ENCODE peak calls at places on chromosomes 12 and 14, in six cellular contexts. U, M, L, H, G and A are unnamed samples.

GRCh38 chr12:12499909-12500604 is 62.6 kb downstream of the DUSP16 start:
- DNase-seq in H (no peak), G (no peak), M (no peak), U (no peak), L (no peak), A (no peak)

GRCh38 chr14:100504372-100505078 is 82.7 kb downstream of the BEGAIN start:
- DNase-seq in G (no peak), M (no peak), L (no peak), H (no peak), U (no peak), A (no peak)

GRCh38 chr12:102769323-102769916 is 147.6 kb downstream of the PAH start:
- DNase-seq in G (peak), H (peak), L (peak), U (peak), M (peak), A (peak)

GRCh38 chr12:119621878-119622277 is 28.3 kb downstream of the TMEM233 start:
- DNase-seq in H (no peak), M (no peak), L (no peak), G (no peak), U (no peak), A (no peak)

GRCh38 chr12:712172-712863 is 40.1 kb upstream of the WNK1 start:
- DNase-seq in U (no peak), M (no peak), G (no peak), L (peak), H (no peak), A (no peak)

GRCh38 chr12:101857043-101857558 is 20.3 kb upstream of the DRAM1 start:
- DNase-seq in U (peak), H (no peak), M (peak), L (no peak), G (no peak), A (no peak)

GRCh38 chr14:32450919-32451675 is 122.0 kb downstream of the AKAP6 start:
- DNase-seq in U (no peak), L (no peak), H (no peak), G (no peak), M (no peak), A (no peak)

GRCh38 chr12:75982974-75983660 is 48.5 kb downstream of the PHLDA1 start:
- DNase-seq in L (no peak), H (no peak), U (no peak), G (no peak), M (no peak), A (no peak)

GRCh38 chr14:78758333-78758732 is 588.2 kb downstream of the NRXN3 start:
- DNase-seq in U (no peak), M (no peak), G (peak), H (peak), L (peak), A (no peak)

GRCh38 chr12:15212877-15213276 is 8.3 kb downstream of the RERG start:
- DNase-seq in L (no peak), M (no peak), U (no peak), H (no peak), G (no peak), A (no peak)

GRCh38 chr14:100894416-100894815 is 9.1 kb downstream of the RTL1 start:
- DNase-seq in H (no peak), U (no peak), G (no peak), M (no peak), L (no peak), A (peak)

GRCh38 chr12:124174949-124175348 is 119.9 kb upstream of the RFLNA start:
- DNase-seq in L (no peak), M (no peak), G (no peak), U (no peak), H (no peak), A (no peak)

GRCh38 chr12:45298721-45299120 is 82.8 kb downstream of the ANO6 start:
- DNase-seq in M (no peak), G (no peak), L (no peak), U (no peak), H (no peak), A (no peak)

GRCh38 chr12:26630546-26631027 is 202.4 kb downstream of the ITPR2 start:
- DNase-seq in L (no peak), U (no peak), H (peak), M (peak), G (no peak), A (no peak)